ENCODE peak calls at places on chromosomes 12 and 14, in seven cellular contexts. T is K562; M is CD4-positive, alpha-beta memory T cell; Y is CD8-positive, alpha-beta memory T cell; W is CD8-positive, alpha-beta T cell; I is upper lobe of left lung; D is small intestine. Z is an unnamed sample.

GRCh38 chr12:132191715-132192553 is 47.7 kb downstream of the NOC4L start:
- DNase-seq in T (no peak), M (no peak), Y (no peak), W (no peak), I (no peak), D (no peak), Z (no peak)

GRCh38 chr14:101733211-101733610 is 28.3 kb upstream of the PPP2R5C start:
- DNase-seq in T (peak; percentile 63), M (no peak), Y (no peak), W (no peak), I (peak; percentile 21), D (no peak), Z (peak; percentile 22)

GRCh38 chr12:102454808-102455760 is 25.3 kb downstream of the IGF1 start:
- DNase-seq in T (no peak), M (no peak), Y (no peak), W (no peak), I (peak; percentile 83), D (no peak), Z (no peak)

GRCh38 chr14:69956970-69957369 is 77.8 kb downstream of the SMOC1 start:
- DNase-seq in T (no peak), M (no peak), Y (no peak), W (no peak), I (no peak), D (no peak), Z (no peak)

GRCh38 chr14:91225025-91225424 is 19.5 kb downstream of the GPR68 start:
- DNase-seq in T (no peak), M (no peak), Y (no peak), W (no peak), I (no peak), D (no peak), Z (no peak)

GRCh38 chr12:105862163-105862821 is 276.5 kb downstream of the NUAK1 start:
- DNase-seq in T (no peak), M (no peak), Y (no peak), W (no peak), I (no peak), D (no peak), Z (no peak)

GRCh38 chr14:88327497-88327896 is 4.4 kb upstream of the KCNK10 start:
- DNase-seq in T (no peak), M (no peak), Y (no peak), W (no peak), I (no peak), D (peak; percentile 2), Z (no peak)

GRCh38 chr14:20684662-20685456 is 499 bp downstream of the RNASE4 start:
- DNase-seq in T (peak; percentile 19), M (no peak), Y (no peak), W (no peak), I (peak; percentile 60), D (peak; percentile 42), Z (peak; percentile 71)

GRCh38 chr14:97298331-97298730 is 501.1 kb downstream of the VRK1 start:
- DNase-seq in T (peak; percentile 30), M (no peak), Y (no peak), W (no peak), I (no peak), D (no peak), Z (no peak)

DNA sequence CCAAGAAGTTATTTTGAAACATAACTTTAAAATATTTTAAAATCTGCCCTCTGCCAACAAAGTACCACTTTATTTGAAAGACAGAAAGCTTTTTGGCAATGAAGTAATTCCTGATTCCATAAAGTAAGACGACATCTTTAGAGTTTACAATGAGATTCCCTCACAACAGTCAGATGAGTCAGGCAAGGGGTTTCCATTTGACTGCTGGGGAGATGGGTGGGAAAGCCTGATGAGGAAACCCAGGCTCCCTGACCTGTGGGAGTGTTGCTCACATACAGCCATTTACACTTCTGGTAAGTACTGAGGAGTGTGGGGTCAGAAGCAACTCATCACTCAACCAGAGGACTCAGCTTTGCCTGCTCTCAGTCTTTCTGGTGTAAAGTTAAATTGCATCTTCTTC is 10.2 kb downstream of the KITLG start:
- DNase-seq in T (no peak), M (no peak), Y (no peak), W (no peak), I (no peak), D (no peak), Z (no peak)
- H3K27ac ChIP-seq in T (no peak overlapping the region), M (no peak overlapping the region), Y (no peak overlapping the region), W (no peak overlapping the region), I (no peak overlapping the region), D (no peak overlapping the region), Z (no peak overlapping the region)

GRCh38 chr14:77642407-77642806 is 26.0 kb upstream of the SPTLC2 start:
- DNase-seq in T (no peak), M (no peak), Y (no peak), W (no peak), I (no peak), D (no peak), Z (no peak)
- H3K4me3 ChIP-seq in T (no peak overlapping the region), M (peak overlapping the region; percentile 57), Y (peak overlapping the region; percentile 55), W (peak overlapping the region; percentile 65), I (no peak overlapping the region), D (no peak overlapping the region), Z (peak overlapping the region; percentile 33)

DNA sequence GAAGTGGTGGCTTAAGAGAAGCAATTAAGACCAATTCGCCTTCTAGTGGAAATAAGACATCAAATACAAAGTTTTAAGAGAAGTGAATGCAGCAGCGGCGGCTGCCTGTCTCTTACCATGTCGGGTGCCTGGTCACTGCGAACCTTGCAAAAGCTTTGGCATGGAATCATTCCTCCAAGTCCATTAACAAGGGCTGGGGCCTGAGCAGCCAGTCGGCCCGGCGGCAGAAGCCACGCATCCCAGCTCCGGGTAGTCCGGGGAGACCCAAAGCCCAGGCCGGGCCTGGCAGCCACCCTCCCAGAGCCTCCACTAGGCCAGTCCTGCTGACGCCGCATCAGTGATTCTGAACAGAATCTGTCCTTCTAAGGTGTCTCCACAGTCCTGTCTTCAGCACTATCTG is 321.0 kb downstream of the TMEM121 start:
- DNase-seq in T (no peak), M (no peak), Y (no peak), W (peak; percentile 2), I (no peak), D (no peak), Z (peak; percentile 10)
- H3K9me3 ChIP-seq in T (no peaks in the 10 kb centered on the region), M (no peaks in the 10 kb centered on the region), Y (no peaks in the 10 kb centered on the region), W (no peaks in the 10 kb centered on the region), I (no peaks in the 10 kb centered on the region), D (no peaks in the 10 kb centered on the region), Z (no peaks in the 10 kb centered on the region)

GRCh38 chr12:115988629-115989563 is 288.6 kb downstream of the MED13L start:
- DNase-seq in T (no peak), M (no peak), Y (no peak), W (no peak), I (no peak), D (no peak), Z (no peak)
- H3K27ac ChIP-seq in T (no peak overlapping the region), M (no peak overlapping the region), Y (no peak overlapping the region), W (no peak overlapping the region), I (no peak overlapping the region), D (no peak overlapping the region), Z (no peak overlapping the region)

GRCh38 chr14:66403183-66403582 is 83.0 kb upstream of the CCDC196 start:
- DNase-seq in T (peak; percentile 0), M (no peak), Y (no peak), W (no peak), I (no peak), D (peak; percentile 35), Z (no peak)
- H3K4me3 ChIP-seq in T (no peak overlapping the region), M (no peak overlapping the region), Y (no peak overlapping the region), W (no peak overlapping the region), I (no peak overlapping the region), D (no peak overlapping the region), Z (no peak overlapping the region)

DNA sequence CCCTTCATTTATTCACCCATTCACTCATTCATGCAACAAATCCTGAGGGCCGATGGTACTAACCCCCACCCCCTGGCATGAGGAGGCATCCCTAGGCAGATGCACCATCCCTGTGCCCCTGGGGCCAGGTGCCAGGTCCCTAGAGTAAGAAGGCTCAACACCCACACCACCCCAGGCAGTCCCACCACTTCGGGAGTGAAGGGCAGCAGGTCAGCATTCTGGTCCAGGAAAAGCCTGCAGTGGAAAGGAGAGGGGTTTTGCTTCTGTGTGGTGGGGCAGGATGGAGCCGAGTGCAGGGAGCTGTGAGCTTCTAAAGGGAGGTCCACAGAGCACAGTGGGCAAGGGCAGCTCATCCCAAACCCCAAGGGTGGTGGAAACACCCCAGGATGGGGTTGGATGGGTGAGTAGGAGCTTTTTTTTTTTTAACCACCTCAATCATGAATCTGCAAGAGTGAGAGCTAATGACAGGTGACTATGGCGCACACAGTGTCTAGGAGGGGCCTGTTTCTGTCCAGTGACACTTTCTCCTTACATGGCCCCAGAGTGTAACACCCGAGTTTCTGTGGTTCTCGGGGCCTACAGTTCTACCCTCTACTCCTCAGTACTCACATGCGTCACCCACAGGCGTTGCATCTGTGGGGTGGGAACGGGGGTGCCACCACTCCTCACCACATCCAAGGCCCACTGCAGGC is 414.3 kb downstream of the TMEM121 start:
- DNase-seq in T (no peak), M (no peak), Y (no peak), W (no peak), I (no peak), D (no peak), Z (peak; percentile 5)
- H3K9me3 ChIP-seq in T (no peaks in the 10 kb centered on the region), M (no peaks in the 10 kb centered on the region), Y (peaks cover 7% of the 10 kb centered on the region), W (peaks cover 9% of the 10 kb centered on the region), I (peaks cover 29% of the 10 kb centered on the region), D (no peaks in the 10 kb centered on the region), Z (no peaks in the 10 kb centered on the region)

GRCh38 chr12:6263931-6264330 is 46.6 kb upstream of the PLEKHG6 start:
- DNase-seq in T (peak; percentile 91), M (no peak), Y (no peak), W (no peak), I (no peak), D (no peak), Z (no peak)

GRCh38 chr12:6262635-6263034 is 47.8 kb upstream of the PLEKHG6 start:
- DNase-seq in T (peak; percentile 22), M (no peak), Y (no peak), W (no peak), I (no peak), D (no peak), Z (no peak)

GRCh38 chr12:6265038-6265405 is 45.5 kb upstream of the PLEKHG6 start:
- DNase-seq in T (no peak), M (no peak), Y (no peak), W (no peak), I (peak; percentile 63), D (no peak), Z (no peak)

GRCh38 chr12:6264402-6265037 is 46.0 kb upstream of the PLEKHG6 start:
- DNase-seq in T (no peak), M (no peak), Y (no peak), W (no peak), I (peak; percentile 85), D (peak; percentile 39), Z (peak; percentile 49)

GRCh38 chr12:6262211-6262610 is 48.3 kb upstream of the PLEKHG6 start:
- DNase-seq in T (no peak), M (no peak), Y (no peak), W (no peak), I (no peak), D (no peak), Z (no peak)
- H3K27ac ChIP-seq in T (no peak overlapping the region), M (no peak overlapping the region), Y (no peak overlapping the region), W (no peak overlapping the region), I (no peak overlapping the region), D (no peak overlapping the region), Z (no peak overlapping the region)

Z was measured in colonic mucosa.